ENCODE peak calls at places on chromosomes 4 and X, in seven cellular contexts. G is H9, F is GM23248, A is trophoblast cell, X is mesenchymal stem cell, Y is PC-3, B is H1. T is an unnamed sample.

GRCh38 chr4:147689062-147689461 is 5.1 kb upstream of the PRMT9 start:
- DNase-seq in G (no peak), F (peak), A (no peak), X (no peak), Y (no peak), B (no peak), T (no peak)

GRCh38 chrX:107548775-107549174 is 79.5 kb upstream of the PRPS1 start:
- DNase-seq in G (no peak), F (no peak), A (no peak), X (no peak), Y (no peak), B (no peak), T (no peak)

GRCh38 chrX:25025615-25026014 is 9.8 kb upstream of the ARX start:
- DNase-seq in G (no peak), F (no peak), A (peak), X (no peak), Y (no peak), B (no peak), T (no peak)

GRCh38 chr4:32145987-32146386 is 1425.8 kb downstream of the PCDH7 start:
- DNase-seq in G (peak), F (no peak), A (no peak), X (no peak), Y (no peak), B (no peak), T (no peak)

GRCh38 chr4:176400816-176401461 is 81.2 kb downstream of the SPCS3 start:
- DNase-seq in G (no peak), F (peak), A (no peak), X (peak), Y (peak), B (no peak), T (peak)

GRCh38 chr4:103032575-103032974 is 13.1 kb upstream of the SLC9B1 start:
- DNase-seq in G (peak), F (peak), A (peak), X (peak), Y (peak), B (peak), T (peak)

GRCh38 chrX:68490644-68491043 is 8.2 kb upstream of the YIPF6 start:
- DNase-seq in G (no peak), F (peak), A (peak), X (peak), Y (peak), B (no peak), T (peak)

GRCh38 chr4:117085185-117085701 is at the start of gene TRAM1L1:
- DNase-seq in G (peak), F (peak), A (peak), X (peak), Y (peak), B (peak), T (peak)

GRCh38 chrX:2811271-2811670 is 17.5 kb upstream of the GYG2 start:
- DNase-seq in G (no peak), F (peak), A (no peak), X (no peak), Y (no peak), B (no peak), T (no peak)

DNA sequence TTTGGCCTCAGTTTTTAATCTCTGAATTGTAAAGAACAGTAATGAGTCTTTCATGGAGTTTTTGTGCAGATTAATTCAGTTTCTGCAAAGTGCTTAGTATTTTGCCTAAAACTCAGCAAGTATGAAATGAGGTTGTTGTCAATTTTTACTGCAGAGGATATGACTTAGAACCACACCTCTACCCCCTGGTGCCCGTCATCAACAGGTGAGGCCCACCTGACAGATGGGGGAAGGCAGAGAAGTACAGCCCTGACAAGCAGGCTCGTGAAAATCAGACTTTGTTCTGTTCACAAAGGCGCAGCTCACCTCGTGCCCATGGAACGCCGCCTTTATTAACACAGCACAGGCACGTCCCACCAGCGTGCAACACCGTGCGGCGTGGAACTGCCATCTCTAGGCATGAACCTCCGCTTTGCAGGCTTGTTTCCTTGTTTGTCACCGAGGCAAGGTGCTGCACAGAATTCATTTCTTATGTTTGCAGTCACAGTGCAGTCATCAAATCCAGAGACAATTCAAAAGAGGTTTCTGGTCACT is 13.3 kb downstream of the CYP4V2 start:
- DNase-seq in G (no peak), F (no peak), A (no peak), X (no peak), Y (no peak), B (no peak), T (no peak)
- H3K9ac ChIP-seq in G (no peak), F (no peak), A (no peak), X (peak), Y (no peak), B (no peak), T (no peak)

GRCh38 chr4:6983500-6984142 is 59.6 kb upstream of the TADA2B start:
- DNase-seq in G (no peak), F (no peak), A (no peak), X (no peak), Y (no peak), B (no peak), T (no peak)
- H2AFZ ChIP-seq in G (no peak), F (no peak), A (no peak), X (no peak), Y (no peak), B (no peak), T (no peak)

GRCh38 chr4:121189811-121190210 is 25.7 kb upstream of the TNIP3 start:
- DNase-seq in G (no peak), F (no peak), A (no peak), X (no peak), Y (no peak), B (no peak), T (no peak)
- H3K9ac ChIP-seq in G (no peak), F (no peak), A (no peak), X (no peak), Y (no peak), B (no peak), T (no peak)

GRCh38 chr4:136571315-136571714 is 961.0 kb downstream of the PCDH18 start:
- DNase-seq in G (no peak), F (no peak), A (no peak), X (no peak), Y (no peak), B (no peak), T (no peak)
- H2AFZ ChIP-seq in G (no peak), F (no peak), A (no peak), X (no peak), Y (no peak), B (no peak), T (peak)

DNA sequence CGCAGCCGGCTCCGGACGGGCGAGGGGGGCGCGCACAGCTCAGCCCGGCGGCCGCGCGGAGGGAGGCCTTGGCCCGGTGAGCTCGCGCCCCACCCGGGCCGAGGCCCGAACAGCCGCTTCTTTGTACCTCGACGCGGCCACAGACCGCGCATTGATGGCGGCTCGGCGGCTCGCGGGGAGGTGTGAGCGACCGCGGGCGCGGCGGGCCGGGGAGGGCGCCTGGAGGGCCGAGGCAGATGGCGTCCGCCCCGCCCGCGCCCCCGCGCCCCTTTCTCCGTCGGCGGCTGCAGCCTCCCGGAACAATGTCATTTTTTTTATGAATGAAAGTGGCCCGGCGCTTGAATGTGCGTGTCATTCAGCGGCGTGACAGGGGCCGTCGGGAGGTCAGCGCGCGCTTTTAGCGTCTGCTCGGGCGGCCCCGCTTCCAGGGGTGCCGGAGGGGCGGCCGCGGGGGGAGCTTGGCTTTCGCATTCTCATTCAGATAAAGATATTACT is 1.8 kb downstream of the FGFR3 start:
- DNase-seq in G (no peak), F (no peak), A (no peak), X (no peak), Y (no peak), B (no peak), T (no peak)
- H3K9ac ChIP-seq in G (no peak), F (no peak), A (no peak), X (no peak), Y (no peak), B (no peak), T (no peak)

GRCh38 chr4:85726555-85726954 is 251.6 kb downstream of the ARHGAP24 start:
- DNase-seq in G (no peak), F (no peak), A (no peak), X (no peak), Y (no peak), B (no peak), T (no peak)
- H2AFZ ChIP-seq in G (no peak), F (no peak), A (no peak), X (no peak), Y (no peak), B (no peak), T (no peak)

DNA sequence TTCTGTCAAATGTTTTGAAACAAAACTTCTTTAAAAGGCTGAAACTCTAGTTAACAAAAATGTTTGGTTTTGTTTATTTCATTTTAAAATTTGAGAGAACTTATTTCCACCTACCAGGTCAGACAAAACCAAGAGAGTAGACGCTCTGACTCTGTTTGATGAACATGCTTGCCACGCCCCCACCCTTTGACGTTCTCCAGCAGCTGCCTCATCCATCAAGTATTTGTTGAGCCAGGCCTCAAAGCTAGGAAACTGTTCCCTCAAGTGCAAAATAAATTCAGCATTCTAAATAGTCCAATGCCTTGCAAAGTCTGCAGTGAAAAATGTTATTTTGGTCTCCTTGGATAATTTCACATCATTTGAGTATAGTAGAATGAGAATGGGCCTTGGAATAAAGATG is 121.6 kb downstream of the GUCY2F start:
- DNase-seq in G (no peak), F (peak), A (peak), X (no peak), Y (no peak), B (no peak), T (no peak)
- H3K9ac ChIP-seq in G (no peak), F (no peak), A (no peak), X (no peak), Y (no peak), B (no peak), T (no peak)